ENCODE peak calls at places on chromosomes 5 and 9, in six cellular contexts. One of them, this sample, is unnamed.

GRCh38 chr5:96340357-96340756 is 92.7 kb downstream of the PCSK1 start:
- DNase-seq in stimulated activated CD8-positive, alpha-beta memory T cell treated with anti-CD3 and anti-CD28 coated beads, Interleukin-12 subunit alpha, Interleukin-12 subunit beta, amount 100 ng/mL, for 4 hours: no peak
- DNase-seq in GM10248: no peak
- DNase-seq in bronchial epithelial cell: no peak
- DNase-seq in sciatic nerve: no peak
- DNase-seq in NB4: no peak
- DNase-seq in this sample: no peak

GRCh38 chr5:139733698-139734491 is 61.7 kb upstream of the PSD2 start:
- DNase-seq in stimulated activated CD8-positive, alpha-beta memory T cell treated with anti-CD3 and anti-CD28 coated beads, Interleukin-12 subunit alpha, Interleukin-12 subunit beta, amount 100 ng/mL, for 4 hours: no peak
- DNase-seq in GM10248: no peak
- DNase-seq in bronchial epithelial cell: no peak
- DNase-seq in sciatic nerve: peak
- DNase-seq in NB4: no peak
- DNase-seq in this sample: no peak

GRCh38 chr9:123997665-123998277 is 13.8 kb upstream of the LHX2 start:
- DNase-seq in stimulated activated CD8-positive, alpha-beta memory T cell treated with anti-CD3 and anti-CD28 coated beads, Interleukin-12 subunit alpha, Interleukin-12 subunit beta, amount 100 ng/mL, for 4 hours: no peak
- DNase-seq in GM10248: peak
- DNase-seq in bronchial epithelial cell: peak
- DNase-seq in sciatic nerve: peak
- DNase-seq in NB4: peak
- DNase-seq in this sample: peak

GRCh38 chr9:91836515-91836914 is 113.5 kb downstream of the ROR2 start:
- DNase-seq in stimulated activated CD8-positive, alpha-beta memory T cell treated with anti-CD3 and anti-CD28 coated beads, Interleukin-12 subunit alpha, Interleukin-12 subunit beta, amount 100 ng/mL, for 4 hours: no peak
- DNase-seq in GM10248: no peak
- DNase-seq in bronchial epithelial cell: no peak
- DNase-seq in sciatic nerve: peak
- DNase-seq in NB4: no peak
- DNase-seq in this sample: peak

GRCh38 chr5:35233601-35234000 is 3.3 kb upstream of the PRLR start:
- DNase-seq in stimulated activated CD8-positive, alpha-beta memory T cell treated with anti-CD3 and anti-CD28 coated beads, Interleukin-12 subunit alpha, Interleukin-12 subunit beta, amount 100 ng/mL, for 4 hours: no peak
- DNase-seq in GM10248: no peak
- DNase-seq in bronchial epithelial cell: no peak
- DNase-seq in sciatic nerve: no peak
- DNase-seq in NB4: no peak
- DNase-seq in this sample: no peak

GRCh38 chr9:128863647-128864046 is 18.1 kb downstream of the KYAT1 start:
- DNase-seq in stimulated activated CD8-positive, alpha-beta memory T cell treated with anti-CD3 and anti-CD28 coated beads, Interleukin-12 subunit alpha, Interleukin-12 subunit beta, amount 100 ng/mL, for 4 hours: peak
- DNase-seq in GM10248: peak
- DNase-seq in bronchial epithelial cell: peak
- DNase-seq in sciatic nerve: peak
- DNase-seq in NB4: peak
- DNase-seq in this sample: peak

GRCh38 chr5:142293486-142293885 is 31.3 kb downstream of the SPRY4 start:
- DNase-seq in stimulated activated CD8-positive, alpha-beta memory T cell treated with anti-CD3 and anti-CD28 coated beads, Interleukin-12 subunit alpha, Interleukin-12 subunit beta, amount 100 ng/mL, for 4 hours: no peak
- DNase-seq in GM10248: no peak
- DNase-seq in bronchial epithelial cell: peak
- DNase-seq in sciatic nerve: no peak
- DNase-seq in NB4: no peak
- DNase-seq in this sample: no peak

GRCh38 chr9:111842313-111842712 is 47.6 kb upstream of the SHOC1 start:
- DNase-seq in stimulated activated CD8-positive, alpha-beta memory T cell treated with anti-CD3 and anti-CD28 coated beads, Interleukin-12 subunit alpha, Interleukin-12 subunit beta, amount 100 ng/mL, for 4 hours: no peak
- DNase-seq in GM10248: no peak
- DNase-seq in bronchial epithelial cell: no peak
- DNase-seq in sciatic nerve: no peak
- DNase-seq in NB4: peak
- DNase-seq in this sample: no peak

GRCh38 chr5:169914766-169915165 is 65.5 kb downstream of the INSYN2B start:
- DNase-seq in stimulated activated CD8-positive, alpha-beta memory T cell treated with anti-CD3 and anti-CD28 coated beads, Interleukin-12 subunit alpha, Interleukin-12 subunit beta, amount 100 ng/mL, for 4 hours: no peak
- DNase-seq in GM10248: no peak
- DNase-seq in bronchial epithelial cell: no peak
- DNase-seq in sciatic nerve: no peak
- DNase-seq in NB4: no peak
- DNase-seq in this sample: no peak

GRCh38 chr9:87278971-87279731 is 218.5 kb upstream of the DAPK1 start:
- DNase-seq in stimulated activated CD8-positive, alpha-beta memory T cell treated with anti-CD3 and anti-CD28 coated beads, Interleukin-12 subunit alpha, Interleukin-12 subunit beta, amount 100 ng/mL, for 4 hours: no peak
- DNase-seq in GM10248: no peak
- DNase-seq in bronchial epithelial cell: peak
- DNase-seq in sciatic nerve: no peak
- DNase-seq in NB4: no peak
- DNase-seq in this sample: no peak

GRCh38 chr5:67181648-67182218 is 14.9 kb downstream of the CD180 start:
- DNase-seq in stimulated activated CD8-positive, alpha-beta memory T cell treated with anti-CD3 and anti-CD28 coated beads, Interleukin-12 subunit alpha, Interleukin-12 subunit beta, amount 100 ng/mL, for 4 hours: no peak
- DNase-seq in GM10248: no peak
- DNase-seq in bronchial epithelial cell: no peak
- DNase-seq in sciatic nerve: no peak
- DNase-seq in NB4: peak
- DNase-seq in this sample: no peak

GRCh38 chr9:129640871-129641750 is 840 bp downstream of the ASB6 start:
- DNase-seq in stimulated activated CD8-positive, alpha-beta memory T cell treated with anti-CD3 and anti-CD28 coated beads, Interleukin-12 subunit alpha, Interleukin-12 subunit beta, amount 100 ng/mL, for 4 hours: no peak
- DNase-seq in GM10248: no peak
- DNase-seq in bronchial epithelial cell: no peak
- DNase-seq in sciatic nerve: no peak
- DNase-seq in NB4: no peak
- DNase-seq in this sample: no peak

GRCh38 chr9:133224762-133225161 is 15.7 kb upstream of the OBP2B start:
- DNase-seq in stimulated activated CD8-positive, alpha-beta memory T cell treated with anti-CD3 and anti-CD28 coated beads, Interleukin-12 subunit alpha, Interleukin-12 subunit beta, amount 100 ng/mL, for 4 hours: no peak
- DNase-seq in GM10248: no peak
- DNase-seq in bronchial epithelial cell: no peak
- DNase-seq in sciatic nerve: peak
- DNase-seq in NB4: no peak
- DNase-seq in this sample: no peak